ENCODE peak calls at places on chromosomes 2 and 18, in five cellular contexts. One of them, this sample, is unnamed.

GRCh38 chr2:217438821-217439220 is 564.0 kb downstream of the TNS1 start:
- DNase-seq in adrenal gland: no peak
- DNase-seq in body of pancreas: no peak
- DNase-seq in suprapubic skin: no peak
- DNase-seq in heart left ventricle: no peak
- DNase-seq in this sample: no peak

GRCh38 chr2:233700028-233700635 is 7.4 kb downstream of the UGT1A6 start:
- DNase-seq in adrenal gland: peak; percentile 80
- DNase-seq in body of pancreas: peak; percentile 37
- DNase-seq in suprapubic skin: no peak
- DNase-seq in heart left ventricle: no peak
- DNase-seq in this sample: peak; percentile 78

GRCh38 chr18:79182047-79182713 is 113.0 kb downstream of the ATP9B start:
- DNase-seq in adrenal gland: no peak
- DNase-seq in body of pancreas: no peak
- DNase-seq in suprapubic skin: no peak
- DNase-seq in heart left ventricle: no peak
- DNase-seq in this sample: no peak

GRCh38 chr2:26982102-26982742 is 11.8 kb downstream of the MAPRE3 start:
- DNase-seq in adrenal gland: peak; percentile 89
- DNase-seq in body of pancreas: peak; percentile 95
- DNase-seq in suprapubic skin: peak; percentile 78
- DNase-seq in heart left ventricle: peak; percentile 76
- DNase-seq in this sample: peak; percentile 93

GRCh38 chr2:151334082-151334815 is 23.1 kb upstream of the TNFAIP6 start:
- DNase-seq in adrenal gland: peak; percentile 3
- DNase-seq in body of pancreas: no peak
- DNase-seq in suprapubic skin: no peak
- DNase-seq in heart left ventricle: no peak
- DNase-seq in this sample: no peak

GRCh38 chr2:54122171-54122935 is 6.9 kb downstream of the ACYP2 start:
- DNase-seq in adrenal gland: peak; percentile 35
- DNase-seq in body of pancreas: no peak
- DNase-seq in suprapubic skin: no peak
- DNase-seq in heart left ventricle: no peak
- DNase-seq in this sample: no peak

GRCh38 chr18:1020731-1021344 is 116.2 kb downstream of the ADCYAP1 start:
- DNase-seq in adrenal gland: no peak
- DNase-seq in body of pancreas: no peak
- DNase-seq in suprapubic skin: no peak
- DNase-seq in heart left ventricle: no peak
- DNase-seq in this sample: no peak

GRCh38 chr2:96537734-96538486 is 1.4 kb downstream of the ARID5A start:
- DNase-seq in adrenal gland: no peak
- DNase-seq in body of pancreas: no peak
- DNase-seq in suprapubic skin: no peak
- DNase-seq in heart left ventricle: no peak
- DNase-seq in this sample: no peak

GRCh38 chr2:20148841-20149702 is 75.9 kb downstream of the SDC1 start:
- DNase-seq in adrenal gland: no peak
- DNase-seq in body of pancreas: no peak
- DNase-seq in suprapubic skin: no peak
- DNase-seq in heart left ventricle: no peak
- DNase-seq in this sample: no peak

GRCh38 chr2:216404010-216404618 is 8.2 kb upstream of the SMARCAL1 start:
- DNase-seq in adrenal gland: peak; percentile 62
- DNase-seq in body of pancreas: peak; percentile 32
- DNase-seq in suprapubic skin: no peak
- DNase-seq in heart left ventricle: peak; percentile 23
- DNase-seq in this sample: no peak

GRCh38 chr2:219561179-219562048 is 9.9 kb downstream of the OBSL1 start:
- DNase-seq in adrenal gland: no peak
- DNase-seq in body of pancreas: peak; percentile 10
- DNase-seq in suprapubic skin: peak; percentile 35
- DNase-seq in heart left ventricle: peak; percentile 17
- DNase-seq in this sample: no peak

GRCh38 chr2:1605102-1605501 is 139.2 kb downstream of the PXDN start:
- DNase-seq in adrenal gland: peak; percentile 46
- DNase-seq in body of pancreas: no peak
- DNase-seq in suprapubic skin: no peak
- DNase-seq in heart left ventricle: peak; percentile 73
- DNase-seq in this sample: no peak

GRCh38 chr18:32674491-32674890 is 98.3 kb downstream of the KLHL14 start:
- DNase-seq in adrenal gland: no peak
- DNase-seq in body of pancreas: no peak
- DNase-seq in suprapubic skin: no peak
- DNase-seq in heart left ventricle: no peak
- DNase-seq in this sample: no peak

GRCh38 chr2:209340522-209340921 is 83.3 kb upstream of the MAP2 start:
- DNase-seq in adrenal gland: no peak
- DNase-seq in body of pancreas: no peak
- DNase-seq in suprapubic skin: no peak
- DNase-seq in heart left ventricle: no peak
- DNase-seq in this sample: no peak

GRCh38 chr2:237298323-237299118 is 115.4 kb downstream of the COL6A3 start:
- DNase-seq in adrenal gland: no peak
- DNase-seq in body of pancreas: no peak
- DNase-seq in suprapubic skin: no peak
- DNase-seq in heart left ventricle: no peak
- DNase-seq in this sample: peak; percentile 13

GRCh38 chr2:102707796-102708713 is 53.8 kb upstream of the TMEM182 start:
- DNase-seq in adrenal gland: no peak
- DNase-seq in body of pancreas: no peak
- DNase-seq in suprapubic skin: no peak
- DNase-seq in heart left ventricle: no peak
- DNase-seq in this sample: no peak

GRCh38 chr2:240640939-240641338 is 15.7 kb downstream of the GPR35 start:
- DNase-seq in adrenal gland: peak; percentile 26
- DNase-seq in body of pancreas: peak; percentile 76
- DNase-seq in suprapubic skin: no peak
- DNase-seq in heart left ventricle: no peak
- DNase-seq in this sample: no peak

GRCh38 chr2:182767578-182767977 is 51.5 kb downstream of the DNAJC10 start:
- DNase-seq in adrenal gland: peak; percentile 34
- DNase-seq in body of pancreas: no peak
- DNase-seq in suprapubic skin: no peak
- DNase-seq in heart left ventricle: no peak
- DNase-seq in this sample: no peak

GRCh38 chr2:66030553-66030952 is 404.4 kb upstream of the MEIS1 start:
- DNase-seq in adrenal gland: no peak
- DNase-seq in body of pancreas: no peak
- DNase-seq in suprapubic skin: no peak
- DNase-seq in heart left ventricle: no peak
- DNase-seq in this sample: no peak

GRCh38 chr2:149038442-149039212 is at the start of gene LYPD6B:
- DNase-seq in adrenal gland: no peak
- DNase-seq in body of pancreas: peak; percentile 77
- DNase-seq in suprapubic skin: no peak
- DNase-seq in heart left ventricle: no peak
- DNase-seq in this sample: peak; percentile 69

GRCh38 chr2:51995293-51995692 is 963.4 kb upstream of the NRXN1 start:
- DNase-seq in adrenal gland: no peak
- DNase-seq in body of pancreas: no peak
- DNase-seq in suprapubic skin: no peak
- DNase-seq in heart left ventricle: no peak
- DNase-seq in this sample: no peak

GRCh38 chr2:204557604-204558003 is 12.3 kb downstream of the PARD3B start:
- DNase-seq in adrenal gland: no peak
- DNase-seq in body of pancreas: no peak
- DNase-seq in suprapubic skin: no peak
- DNase-seq in heart left ventricle: no peak
- DNase-seq in this sample: no peak

GRCh38 chr2:85723707-85724360 is 29.7 kb downstream of the GNLY start:
- DNase-seq in adrenal gland: no peak
- DNase-seq in body of pancreas: no peak
- DNase-seq in suprapubic skin: no peak
- DNase-seq in heart left ventricle: no peak
- DNase-seq in this sample: no peak

GRCh38 chr18:49656098-49656591 is 94.3 kb downstream of the LIPG start:
- DNase-seq in adrenal gland: no peak
- DNase-seq in body of pancreas: no peak
- DNase-seq in suprapubic skin: no peak
- DNase-seq in heart left ventricle: no peak
- DNase-seq in this sample: no peak

GRCh38 chr2:11203480-11203879 is 48.2 kb downstream of the SLC66A3 start:
- DNase-seq in adrenal gland: no peak
- DNase-seq in body of pancreas: no peak
- DNase-seq in suprapubic skin: no peak
- DNase-seq in heart left ventricle: no peak
- DNase-seq in this sample: no peak

GRCh38 chr2:227728035-227728434 is at the start of gene SCYGR7:
- DNase-seq in adrenal gland: no peak
- DNase-seq in body of pancreas: no peak
- DNase-seq in suprapubic skin: no peak
- DNase-seq in heart left ventricle: no peak
- DNase-seq in this sample: no peak
- H3K4me3 ChIP-seq in adrenal gland: no peak within 1 kb of the TSS
- H3K4me3 ChIP-seq in body of pancreas: no peak within 1 kb of the TSS
- H3K4me3 ChIP-seq in suprapubic skin: no peak within 1 kb of the TSS
- H3K4me3 ChIP-seq in heart left ventricle: no peak within 1 kb of the TSS
- H3K4me3 ChIP-seq in this sample: no peak within 1 kb of the TSS

GRCh38 chr2:200515155-200515554 is 5.3 kb upstream of the KCTD18 start:
- DNase-seq in adrenal gland: no peak
- DNase-seq in body of pancreas: no peak
- DNase-seq in suprapubic skin: no peak
- DNase-seq in heart left ventricle: no peak
- DNase-seq in this sample: no peak

GRCh38 chr2:200507179-200507578 is 2.7 kb downstream of the KCTD18 start:
- DNase-seq in adrenal gland: no peak
- DNase-seq in body of pancreas: no peak
- DNase-seq in suprapubic skin: no peak
- DNase-seq in heart left ventricle: no peak
- DNase-seq in this sample: no peak

GRCh38 chr2:200509227-200509607 is 651 bp downstream of the KCTD18 start:
- DNase-seq in adrenal gland: peak; percentile 2
- DNase-seq in body of pancreas: no peak
- DNase-seq in suprapubic skin: no peak
- DNase-seq in heart left ventricle: peak; percentile 15
- DNase-seq in this sample: no peak

GRCh38 chr2:200506679-200507078 is 3.2 kb downstream of the KCTD18 start:
- DNase-seq in adrenal gland: no peak
- DNase-seq in body of pancreas: no peak
- DNase-seq in suprapubic skin: no peak
- DNase-seq in heart left ventricle: no peak
- DNase-seq in this sample: no peak

GRCh38 chr2:200509608-200510433 is at the start of gene KCTD18:
- DNase-seq in adrenal gland: peak; percentile 92
- DNase-seq in body of pancreas: peak; percentile 90
- DNase-seq in suprapubic skin: peak; percentile 95
- DNase-seq in heart left ventricle: peak; percentile 92
- DNase-seq in this sample: peak; percentile 84
- TF ChIP-seq POLR2A in adrenal gland: peak; percentile 86
- TF ChIP-seq POLR2A in body of pancreas: peak; percentile 59
- TF ChIP-seq POLR2A in suprapubic skin: peak; percentile 86
- TF ChIP-seq POLR2A in heart left ventricle: no peak
- TF ChIP-seq POLR2A in this sample: peak; percentile 80

DNA sequence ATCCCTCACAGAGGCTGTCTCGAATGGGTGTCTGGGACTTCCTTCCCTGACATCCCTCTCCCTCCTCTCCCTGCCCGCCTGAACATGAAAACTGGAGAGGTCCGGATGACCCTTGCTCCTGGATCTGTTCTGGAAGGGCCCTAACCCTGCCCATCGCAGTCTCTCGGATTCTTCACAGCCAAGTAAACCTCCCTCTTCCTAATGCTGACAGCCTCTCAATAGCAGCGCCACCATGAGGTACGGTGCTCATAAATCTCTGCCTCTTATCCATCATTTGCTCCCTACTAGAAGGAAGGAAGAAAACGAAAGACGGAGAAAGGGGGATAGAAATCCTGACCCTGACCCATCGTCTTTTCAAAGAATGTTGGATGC is 257.9 kb downstream of the BCL11A start:
- DNase-seq in adrenal gland: no peak
- DNase-seq in body of pancreas: no peak
- DNase-seq in suprapubic skin: no peak
- DNase-seq in heart left ventricle: no peak
- DNase-seq in this sample: no peak
- TF ChIP-seq CTCF in adrenal gland: no peak
- TF ChIP-seq CTCF in body of pancreas: no peak
- TF ChIP-seq CTCF in suprapubic skin: no peak
- TF ChIP-seq CTCF in heart left ventricle: no peak
- TF ChIP-seq CTCF in this sample: no peak

DNA sequence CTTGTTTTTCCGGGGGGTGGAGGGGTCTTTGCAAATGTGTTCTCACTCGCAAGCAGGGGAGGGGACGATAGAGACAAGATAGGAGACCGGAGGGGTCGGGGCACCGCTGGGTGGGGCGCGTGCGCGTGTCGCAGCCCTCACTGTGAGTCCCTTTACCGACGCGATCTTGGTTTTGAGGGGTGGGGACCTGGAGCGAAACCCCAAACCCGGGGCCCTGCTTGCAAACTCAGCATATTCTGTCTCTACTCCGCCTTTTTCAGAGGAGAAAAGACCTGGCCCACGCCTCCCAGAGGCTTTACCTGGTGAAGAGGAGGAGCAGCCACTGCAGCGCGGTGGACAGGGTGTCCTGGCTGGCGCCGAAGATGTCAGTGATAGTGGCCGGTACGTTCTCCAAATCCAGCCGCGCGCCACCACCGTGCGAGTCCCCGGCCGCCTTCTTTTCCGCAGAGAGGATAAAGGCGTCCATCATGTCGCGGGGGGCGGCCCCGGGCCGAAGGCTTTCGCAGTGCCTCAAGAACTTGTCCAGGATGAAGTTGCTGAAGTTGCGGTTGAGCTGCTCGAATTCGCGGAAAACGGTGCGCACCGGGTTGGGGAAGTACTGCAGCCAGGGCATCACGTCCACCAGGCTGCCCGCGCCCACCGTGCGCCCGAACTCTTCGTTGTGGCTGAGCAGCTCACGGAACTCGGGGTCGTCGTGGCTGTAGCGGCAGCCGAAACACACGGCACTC is 1.7 kb downstream of the CYP1B1 start:
- DNase-seq in adrenal gland: no peak
- DNase-seq in body of pancreas: no peak
- DNase-seq in suprapubic skin: no peak
- DNase-seq in heart left ventricle: peak; percentile 15
- DNase-seq in this sample: no peak
- H3K4me3 ChIP-seq in adrenal gland: peak overlapping the region; percentile 75
- H3K4me3 ChIP-seq in body of pancreas: no peak overlapping the region
- H3K4me3 ChIP-seq in suprapubic skin: peak overlapping the region; percentile 76
- H3K4me3 ChIP-seq in heart left ventricle: peak overlapping the region; percentile 30
- H3K4me3 ChIP-seq in this sample: peak overlapping the region; percentile 53

GRCh38 chr2:127678531-127678930 is 3.2 kb upstream of the LIMS2 start:
- DNase-seq in adrenal gland: no peak
- DNase-seq in body of pancreas: no peak
- DNase-seq in suprapubic skin: peak; percentile 51
- DNase-seq in heart left ventricle: no peak
- DNase-seq in this sample: no peak

GRCh38 chr2:127675335-127676261 is at the start of gene LIMS2:
- DNase-seq in adrenal gland: peak; percentile 37
- DNase-seq in body of pancreas: no peak
- DNase-seq in suprapubic skin: peak; percentile 73
- DNase-seq in heart left ventricle: peak; percentile 79
- DNase-seq in this sample: no peak

GRCh38 chr2:127674241-127675209 is 805 bp downstream of the LIMS2 start:
- DNase-seq in adrenal gland: no peak
- DNase-seq in body of pancreas: no peak
- DNase-seq in suprapubic skin: peak; percentile 65
- DNase-seq in heart left ventricle: no peak
- DNase-seq in this sample: no peak

GRCh38 chr2:127678991-127679390 is 3.7 kb upstream of the LIMS2 start:
- DNase-seq in adrenal gland: no peak
- DNase-seq in body of pancreas: no peak
- DNase-seq in suprapubic skin: no peak
- DNase-seq in heart left ventricle: no peak
- DNase-seq in this sample: no peak

GRCh38 chr2:127676906-127677305 is 1.6 kb upstream of the LIMS2 start:
- DNase-seq in adrenal gland: no peak
- DNase-seq in body of pancreas: no peak
- DNase-seq in suprapubic skin: peak; percentile 51
- DNase-seq in heart left ventricle: no peak
- DNase-seq in this sample: no peak
- TF ChIP-seq POLR2A in adrenal gland: no peak
- TF ChIP-seq POLR2A in body of pancreas: no peak
- TF ChIP-seq POLR2A in suprapubic skin: no peak
- TF ChIP-seq POLR2A in heart left ventricle: no peak
- TF ChIP-seq POLR2A in this sample: no peak